ENCODE peak calls at places on chromosomes 1 and 21, in nine cellular contexts. I, G, P, E, M, R, S, H and X are unnamed samples.

GRCh38 chr1:158124999-158125398 is 55.7 kb upstream of the CD1D start:
- DNase-seq in I (peak), G (peak), P (peak), E (peak), M (peak), R (peak), S (peak), H (peak), X (peak)

GRCh38 chr1:17545354-17545753 is 5.9 kb downstream of the ARHGEF10L start:
- DNase-seq in I (no peak), G (peak), P (no peak), E (no peak), M (peak), R (no peak), S (no peak), H (no peak), X (no peak)

GRCh38 chr1:74504125-74505065 is 8.0 kb downstream of the LRRC53 start:
- DNase-seq in I (peak), G (peak), P (no peak), E (no peak), M (peak), R (peak), S (peak), H (no peak), X (no peak)

GRCh38 chr1:174963547-174964125 is 36.1 kb upstream of the CACYBP start:
- DNase-seq in I (no peak), G (no peak), P (no peak), E (no peak), M (no peak), R (no peak), S (no peak), H (no peak), X (no peak)

GRCh38 chr21:39033878-39034589 is 149.2 kb downstream of the PSMG1 start:
- DNase-seq in I (no peak), G (peak), P (peak), E (no peak), M (peak), R (no peak), S (no peak), H (no peak), X (no peak)

GRCh38 chr21:41622831-41623548 is 115.0 kb upstream of the TMPRSS2 start:
- DNase-seq in I (no peak), G (no peak), P (peak), E (no peak), M (no peak), R (no peak), S (no peak), H (no peak), X (no peak)

GRCh38 chr1:57421366-57421765 is 2.5 kb downstream of the DAB1 start:
- DNase-seq in I (no peak), G (peak), P (no peak), E (no peak), M (no peak), R (no peak), S (no peak), H (no peak), X (no peak)

GRCh38 chr1:38000529-38001453 is 4.5 kb downstream of the FHL3 start:
- DNase-seq in I (no peak), G (peak), P (peak), E (no peak), M (peak), R (peak), S (no peak), H (no peak), X (no peak)

GRCh38 chr1:47757226-47757975 is 239.8 kb downstream of the TRABD2B start:
- DNase-seq in I (peak), G (no peak), P (peak), E (peak), M (no peak), R (no peak), S (no peak), H (no peak), X (no peak)

GRCh38 chr1:64686828-64687724 is 57.8 kb upstream of the RAVER2 start:
- DNase-seq in I (peak), G (peak), P (no peak), E (no peak), M (peak), R (no peak), S (no peak), H (no peak), X (no peak)

GRCh38 chr21:31098576-31099005 is 60.3 kb upstream of the KRTAP19-8 start:
- DNase-seq in I (peak), G (peak), P (peak), E (peak), M (peak), R (peak), S (peak), H (peak), X (peak)

GRCh38 chr1:47393141-47393540 is 22.9 kb upstream of the FOXE3 start:
- DNase-seq in I (no peak), G (no peak), P (no peak), E (no peak), M (no peak), R (no peak), S (no peak), H (no peak), X (no peak)

GRCh38 chr1:79006564-79006963 is at the start of gene ADGRL4:
- DNase-seq in I (no peak), G (peak), P (no peak), E (no peak), M (peak), R (no peak), S (peak), H (no peak), X (no peak)

GRCh38 chr1:99305626-99306025 is 41.3 kb downstream of the PLPPR4 start:
- DNase-seq in I (no peak), G (no peak), P (no peak), E (no peak), M (no peak), R (no peak), S (no peak), H (no peak), X (no peak)

GRCh38 chr1:198088360-198089071 is 68.3 kb upstream of the NEK7 start:
- DNase-seq in I (no peak), G (peak), P (no peak), E (no peak), M (peak), R (no peak), S (no peak), H (no peak), X (no peak)

GRCh38 chr1:24735619-24736375 is 9.4 kb upstream of the CLIC4 start:
- DNase-seq in I (no peak), G (peak), P (peak), E (no peak), M (peak), R (no peak), S (no peak), H (no peak), X (no peak)

GRCh38 chr1:55287732-55288131 is 72.6 kb upstream of the USP24 start:
- DNase-seq in I (no peak), G (no peak), P (no peak), E (no peak), M (no peak), R (no peak), S (no peak), H (no peak), X (no peak)

GRCh38 chr1:55288245-55288644 is 73.1 kb upstream of the USP24 start:
- DNase-seq in I (peak), G (no peak), P (no peak), E (no peak), M (no peak), R (no peak), S (no peak), H (peak), X (no peak)

GRCh38 chr1:55286851-55287602 is 71.9 kb upstream of the USP24 start:
- DNase-seq in I (no peak), G (peak), P (no peak), E (no peak), M (peak), R (no peak), S (no peak), H (no peak), X (no peak)

GRCh38 chr1:55284856-55285255 is 69.7 kb upstream of the USP24 start:
- DNase-seq in I (no peak), G (peak), P (peak), E (no peak), M (peak), R (peak), S (no peak), H (no peak), X (no peak)

GRCh38 chr1:55285849-55286248 is 70.7 kb upstream of the USP24 start:
- DNase-seq in I (no peak), G (no peak), P (no peak), E (no peak), M (no peak), R (no peak), S (no peak), H (no peak), X (no peak)
- TF ChIP-seq CTCF in I (no peak), G (no peak), P (no peak), E (no peak), M (no peak), R (no peak), S (no peak), H (no peak), X (no peak)

GRCh38 chr1:10068605-10069294 is 36.0 kb downstream of the UBE4B start:
- DNase-seq in I (no peak), G (no peak), P (no peak), E (peak), M (no peak), R (no peak), S (no peak), H (no peak), X (no peak)
- TF ChIP-seq CTCF in I (no peak), G (no peak), P (no peak), E (no peak), M (no peak), R (no peak), S (no peak), H (no peak), X (no peak)

GRCh38 chr1:161198206-161198876 is 513 bp downstream of the ADAMTS4 start:
- DNase-seq in I (no peak), G (peak), P (peak), E (no peak), M (peak), R (no peak), S (peak), H (no peak), X (no peak)
- TF ChIP-seq CTCF in I (no peak), G (no peak), P (no peak), E (no peak), M (no peak), R (no peak), S (no peak), H (no peak), X (no peak)

GRCh38 chr21:46108827-46109226 is 10.9 kb downstream of the COL6A2 start:
- DNase-seq in I (no peak), G (no peak), P (peak), E (no peak), M (no peak), R (no peak), S (no peak), H (no peak), X (peak)

GRCh38 chr21:46111857-46112730 is 14.2 kb downstream of the COL6A2 start:
- DNase-seq in I (no peak), G (no peak), P (peak), E (peak), M (no peak), R (no peak), S (peak), H (peak), X (peak)

GRCh38 chr21:46109251-46110221 is 11.6 kb downstream of the COL6A2 start:
- DNase-seq in I (no peak), G (no peak), P (peak), E (peak), M (no peak), R (no peak), S (peak), H (peak), X (peak)

GRCh38 chr21:46111193-46111571 is 13.3 kb downstream of the COL6A2 start:
- DNase-seq in I (no peak), G (no peak), P (peak), E (no peak), M (no peak), R (no peak), S (no peak), H (peak), X (peak)

DNA sequence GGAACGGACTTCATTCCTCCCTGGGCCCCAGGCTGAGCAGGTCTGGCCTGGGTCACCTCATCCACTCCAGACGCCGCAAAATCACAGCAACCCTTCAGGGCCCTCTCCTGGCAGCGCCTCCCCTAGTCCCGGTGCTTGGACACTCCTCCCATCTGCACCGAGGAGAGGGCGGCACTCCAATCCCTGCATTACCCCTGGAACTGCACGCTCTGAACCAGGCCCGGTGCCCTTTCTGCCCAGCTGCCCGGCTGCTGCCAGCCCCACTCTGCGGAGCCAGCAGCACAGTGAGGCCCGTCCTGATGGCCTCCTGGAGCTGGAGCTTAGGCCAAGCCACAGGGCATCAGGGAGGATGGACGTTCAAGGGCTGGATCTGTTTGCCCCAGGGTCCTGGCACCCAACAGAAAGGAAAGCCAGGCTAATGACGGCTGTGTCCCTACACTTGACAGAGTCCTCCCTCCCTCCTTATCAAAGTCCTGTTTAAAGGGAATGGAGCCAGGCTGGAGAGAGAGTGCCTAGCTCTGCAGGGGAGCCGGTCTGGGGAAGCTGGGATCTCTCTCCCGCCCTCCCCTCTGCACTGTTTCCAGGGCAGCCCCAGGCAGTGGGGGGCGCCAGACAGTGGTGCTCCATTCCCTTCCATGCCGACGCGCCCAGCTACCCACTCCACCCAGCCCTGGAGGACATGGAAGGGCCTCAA is 12.7 kb downstream of the COL6A2 start:
- DNase-seq in I (no peak), G (no peak), P (peak), E (peak), M (no peak), R (no peak), S (peak), H (no peak), X (no peak)
- TF ChIP-seq CTCF in I (no peak), G (no peak), P (no peak), E (no peak), M (no peak), R (no peak), S (no peak), H (no peak), X (no peak)

GRCh38 chr1:206589206-206589605 is 23.1 kb downstream of the EIF2D start:
- DNase-seq in I (no peak), G (peak), P (peak), E (no peak), M (peak), R (peak), S (no peak), H (no peak), X (no peak)

GRCh38 chr1:206588492-206588891 is 23.8 kb downstream of the EIF2D start:
- DNase-seq in I (no peak), G (peak), P (no peak), E (no peak), M (no peak), R (no peak), S (no peak), H (no peak), X (no peak)

GRCh38 chr1:206591236-206591635 is 21.0 kb downstream of the EIF2D start:
- DNase-seq in I (no peak), G (peak), P (no peak), E (no peak), M (peak), R (no peak), S (no peak), H (no peak), X (no peak)

GRCh38 chr1:206591696-206592095 is 20.6 kb downstream of the EIF2D start:
- DNase-seq in I (no peak), G (no peak), P (no peak), E (no peak), M (no peak), R (no peak), S (no peak), H (no peak), X (no peak)

DNA sequence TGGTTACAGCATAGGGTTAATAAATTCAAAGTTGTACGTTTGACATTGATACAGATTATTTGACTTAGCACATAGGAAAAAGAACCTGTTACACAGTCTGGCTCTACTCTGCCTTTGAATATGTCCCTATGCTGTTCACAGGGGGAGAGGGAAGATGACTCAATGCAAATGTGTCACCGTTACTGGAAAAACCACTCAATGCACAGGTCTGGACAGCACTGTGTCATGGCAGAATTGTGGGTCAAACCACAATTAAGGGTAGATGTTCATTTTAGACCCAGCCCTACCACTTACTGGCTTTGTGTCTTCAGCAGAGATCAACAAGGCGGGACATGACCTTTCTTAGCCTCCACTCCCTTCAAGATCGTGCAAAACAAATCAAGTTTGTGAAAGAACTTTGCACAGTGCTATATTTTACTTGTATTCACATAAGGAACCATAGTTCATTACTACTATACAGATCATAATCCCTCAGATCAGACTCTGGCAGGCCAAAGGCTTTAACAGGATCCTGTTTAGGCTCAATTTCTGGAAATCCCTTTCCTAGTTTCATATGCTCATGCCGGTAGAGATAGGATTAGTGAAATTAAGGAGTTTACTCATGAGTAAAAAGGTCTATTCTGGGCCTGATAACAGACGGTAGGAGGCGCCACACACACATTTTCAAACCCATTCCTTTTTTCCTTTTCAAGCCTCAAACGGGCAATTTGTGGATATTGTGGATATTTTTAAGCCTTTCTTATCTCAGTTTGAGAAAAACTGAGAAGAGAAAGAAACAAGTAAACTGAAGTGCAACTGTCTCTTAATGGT is 22.0 kb downstream of the EIF2D start:
- DNase-seq in I (no peak), G (peak), P (no peak), E (no peak), M (peak), R (no peak), S (no peak), H (no peak), X (no peak)
- TF ChIP-seq CTCF in I (peak), G (peak), P (no peak), E (no peak), M (peak), R (peak), S (peak), H (no peak), X (peak)